ENCODE peak calls at places on chromosomes 4 and X, in five cellular contexts. V, G, D, Q and U are unnamed samples.

GRCh38 chrX:7083021-7083420 is 64.5 kb upstream of the STS start:
- DNase-seq in V (no peak), G (no peak), D (no peak), Q (no peak), U (no peak)

GRCh38 chr4:137981277-137981676 is 260.9 kb downstream of the SLC7A11 start:
- DNase-seq in V (no peak), G (no peak), D (peak; percentile 66), Q (no peak), U (no peak)

GRCh38 chr4:15368906-15369305 is 58.9 kb upstream of the C1QTNF7 start:
- DNase-seq in V (no peak), G (no peak), D (peak; percentile 67), Q (no peak), U (no peak)

GRCh38 chr4:82833696-82834313 is 35.2 kb upstream of the SCD5 start:
- DNase-seq in V (no peak), G (no peak), D (no peak), Q (no peak), U (no peak)

GRCh38 chr4:102625232-102625930 is 124.2 kb downstream of the NFKB1 start:
- DNase-seq in V (no peak), G (peak; percentile 73), D (peak; percentile 45), Q (no peak), U (peak; percentile 33)

GRCh38 chr4:6502747-6503465 is 30.5 kb upstream of the PPP2R2C start:
- DNase-seq in V (no peak), G (no peak), D (no peak), Q (no peak), U (no peak)

GRCh38 chr4:518569-519083 is 19.6 kb downstream of the PIGG start:
- DNase-seq in V (no peak), G (no peak), D (no peak), Q (no peak), U (no peak)

GRCh38 chrX:11759172-11759460 is 1.1 kb downstream of the MSL3 start:
- DNase-seq in V (no peak), G (no peak), D (no peak), Q (no peak), U (no peak)

GRCh38 chr4:187235456-187236170 is 512.0 kb upstream of the FAT1 start:
- DNase-seq in V (no peak), G (no peak), D (peak; percentile 68), Q (no peak), U (no peak)

GRCh38 chrX:2474963-2475726 is 25.6 kb downstream of the DHRSX start:
- DNase-seq in V (no peak), G (no peak), D (no peak), Q (no peak), U (no peak)

GRCh38 chr4:158208931-158209640 is 1.2 kb upstream of the TMEM144 start:
- DNase-seq in V (no peak), G (no peak), D (peak; percentile 21), Q (no peak), U (no peak)

GRCh38 chr4:77619408-77619807 is 13.8 kb downstream of the CXCL13 start:
- DNase-seq in V (no peak), G (no peak), D (no peak), Q (no peak), U (no peak)

GRCh38 chr4:145935253-145936141 is 3.1 kb downstream of the ZNF827 start:
- DNase-seq in V (no peak), G (no peak), D (no peak), Q (no peak), U (no peak)

GRCh38 chr4:187732524-187732923 is 263.0 kb upstream of the ZFP42 start:
- DNase-seq in V (no peak), G (no peak), D (no peak), Q (no peak), U (no peak)

GRCh38 chr4:132593717-132594400 is 555.2 kb upstream of the PCDH10 start:
- DNase-seq in V (no peak), G (no peak), D (peak; percentile 1), Q (no peak), U (no peak)

GRCh38 chr4:1683371-1683902 is 676 bp downstream of the FAM53A start:
- DNase-seq in V (peak; percentile 86), G (peak; percentile 59), D (peak; percentile 43), Q (peak; percentile 18), U (peak; percentile 50)

GRCh38 chr4:93396274-93396673 is 432.3 kb upstream of the ATOH1 start:
- DNase-seq in V (no peak), G (no peak), D (no peak), Q (no peak), U (no peak)

GRCh38 chrX:22666441-22666840 is 333.3 kb upstream of the DDX53 start:
- DNase-seq in V (no peak), G (no peak), D (peak; percentile 85), Q (no peak), U (no peak)

GRCh38 chrX:148067285-148067684 is 86.1 kb downstream of the FMR1NB start:
- DNase-seq in V (no peak), G (no peak), D (no peak), Q (no peak), U (no peak)

GRCh38 chr4:138935-139334 is 14.6 kb downstream of the ZNF718 start:
- DNase-seq in V (no peak), G (no peak), D (no peak), Q (no peak), U (no peak)

GRCh38 chrX:38220024-38220935 is at the start of gene SRPX:
- DNase-seq in V (peak; percentile 72), G (peak; percentile 60), D (peak; percentile 74), Q (peak; percentile 20), U (peak; percentile 34)

GRCh38 chrX:74613350-74614192 is 853 bp downstream of the RLIM start:
- DNase-seq in V (no peak), G (no peak), D (peak; percentile 31), Q (no peak), U (no peak)

GRCh38 chr4:38144029-38144428 is 183.8 kb downstream of the PTTG2 start:
- DNase-seq in V (no peak), G (no peak), D (no peak), Q (no peak), U (no peak)

GRCh38 chr4:15145709-15146108 is 143.4 kb downstream of the CPEB2 start:
- DNase-seq in V (no peak), G (no peak), D (no peak), Q (no peak), U (no peak)

GRCh38 chrX:46268429-46268828 is 276.8 kb downstream of the ZNF674 start:
- DNase-seq in V (no peak), G (no peak), D (peak; percentile 45), Q (no peak), U (no peak)

GRCh38 chr4:175413561-175413960 is 398.5 kb downstream of the GPM6A start:
- DNase-seq in V (no peak), G (no peak), D (no peak), Q (no peak), U (no peak)

GRCh38 chr4:143517764-143518163 is 4.3 kb downstream of the SMARCA5 start:
- DNase-seq in V (no peak), G (no peak), D (no peak), Q (no peak), U (no peak)
- H3K4me3 ChIP-seq in V (no peak overlapping the region), G (no peak overlapping the region), D (no peak overlapping the region), Q (no peak overlapping the region), U (no peak overlapping the region)

DNA sequence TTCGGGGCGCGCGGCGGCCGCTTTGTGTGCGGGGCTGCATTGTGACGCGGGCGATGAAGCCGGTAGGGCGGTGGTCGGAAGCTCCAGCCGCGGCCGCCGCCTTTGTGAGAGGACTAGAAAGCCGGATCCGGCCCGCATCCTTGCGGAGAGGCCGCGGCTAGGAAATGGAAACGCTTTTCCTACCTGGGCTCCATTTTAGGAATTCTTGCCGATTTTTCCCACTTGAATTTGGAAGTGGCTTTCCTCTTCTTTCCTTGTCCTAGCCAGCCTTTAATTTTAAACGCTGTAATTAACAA is 708 bp downstream of the TMSB4X start:
- DNase-seq in V (no peak), G (no peak), D (no peak), Q (no peak), U (no peak)
- H3K4me1 ChIP-seq in V (no peaks in the 10 kb centered on the region), G (no peaks in the 10 kb centered on the region), D (peaks cover 4% of the 10 kb centered on the region), Q (peaks cover 13% of the 10 kb centered on the region), U (peaks cover 45% of the 10 kb centered on the region)

GRCh38 chr4:7861440-7861881 is 78.2 kb downstream of the AFAP1 start:
- DNase-seq in V (peak; percentile 27), G (no peak), D (peak; percentile 86), Q (peak; percentile 17), U (no peak)
- H3K4me3 ChIP-seq in V (no peak overlapping the region), G (no peak overlapping the region), D (peak overlapping the region; percentile 20), Q (no peak overlapping the region), U (no peak overlapping the region)

GRCh38 chr4:94523617-94524016 is 71.9 kb downstream of the PDLIM5 start:
- DNase-seq in V (no peak), G (no peak), D (no peak), Q (no peak), U (no peak)

GRCh38 chr4:94528792-94529451 is 77.2 kb downstream of the PDLIM5 start:
- DNase-seq in V (no peak), G (no peak), D (no peak), Q (no peak), U (no peak)

GRCh38 chr4:94523033-94523590 is 71.4 kb downstream of the PDLIM5 start:
- DNase-seq in V (no peak), G (no peak), D (no peak), Q (no peak), U (no peak)

GRCh38 chr4:94527556-94528233 is 76.0 kb downstream of the PDLIM5 start:
- DNase-seq in V (no peak), G (no peak), D (no peak), Q (no peak), U (no peak)

DNA sequence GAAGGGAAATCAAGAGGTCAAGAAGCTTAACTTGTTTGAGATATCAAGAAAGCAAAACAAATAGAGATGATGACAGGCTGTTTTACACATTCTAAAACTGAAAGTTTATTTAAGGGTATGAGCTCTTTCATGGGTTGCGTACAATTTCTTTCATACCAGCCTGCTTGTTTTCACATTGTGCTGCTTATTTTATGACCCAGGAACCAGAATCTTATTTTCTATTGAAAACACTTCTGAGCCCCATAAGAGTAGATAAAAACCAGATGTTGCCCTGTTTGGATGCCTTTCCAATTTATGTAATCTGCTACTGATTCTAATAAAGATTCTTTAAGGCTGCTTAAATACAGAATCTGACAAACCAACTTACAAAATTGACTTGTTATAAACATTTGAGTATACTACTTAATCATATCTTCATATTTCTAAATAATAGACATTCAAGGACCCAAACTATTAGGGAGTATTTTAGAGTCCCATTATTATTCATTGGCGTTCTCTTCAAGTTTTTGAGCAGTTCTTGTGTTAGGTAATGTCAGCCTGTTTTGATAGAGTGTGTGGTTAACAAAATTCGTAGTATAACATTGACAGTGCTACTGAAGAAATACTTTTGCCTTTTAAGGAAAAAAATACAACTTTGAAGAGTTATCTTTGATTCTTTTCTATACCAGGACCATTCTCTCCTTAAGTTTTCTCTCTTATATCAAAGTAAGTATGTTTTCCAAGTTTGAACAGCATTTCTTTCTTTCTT is 74.4 kb downstream of the PDLIM5 start:
- DNase-seq in V (no peak), G (no peak), D (peak; percentile 45), Q (no peak), U (no peak)
- H3K4me1 ChIP-seq in V (peaks cover 84% of the 10 kb centered on the region), G (peaks cover 15% of the 10 kb centered on the region), D (peaks cover 35% of the 10 kb centered on the region), Q (no peaks in the 10 kb centered on the region), U (peaks cover 54% of the 10 kb centered on the region)